ENCODE peak calls at places on chromosomes 13 and 19, in nine cellular contexts. One of them, this sample, is unnamed.

GRCh38 chr13:77274126-77274525 is 52.8 kb downstream of the MYCBP2 start:
- DNase-seq in mucosa of descending colon: no peak
- DNase-seq in body of pancreas: no peak
- DNase-seq in left ventricle myocardium inferior: no peak
- DNase-seq in neural progenitor cell: no peak
- DNase-seq in CD8-positive, alpha-beta T cell: no peak
- DNase-seq in AG04450: no peak
- DNase-seq in brain microvascular endothelial cell: no peak
- DNase-seq in Panc1: no peak
- DNase-seq in this sample: no peak

GRCh38 chr13:92989301-92989700 is 237.3 kb upstream of the GPC6 start:
- DNase-seq in mucosa of descending colon: no peak
- DNase-seq in body of pancreas: no peak
- DNase-seq in left ventricle myocardium inferior: no peak
- DNase-seq in neural progenitor cell: no peak
- DNase-seq in CD8-positive, alpha-beta T cell: no peak
- DNase-seq in AG04450: no peak
- DNase-seq in brain microvascular endothelial cell: no peak
- DNase-seq in Panc1: no peak
- DNase-seq in this sample: no peak

GRCh38 chr13:43804461-43805070 is 17.8 kb upstream of the ENOX1 start:
- DNase-seq in mucosa of descending colon: peak
- DNase-seq in body of pancreas: peak
- DNase-seq in left ventricle myocardium inferior: no peak
- DNase-seq in neural progenitor cell: peak
- DNase-seq in CD8-positive, alpha-beta T cell: no peak
- DNase-seq in AG04450: peak
- DNase-seq in brain microvascular endothelial cell: peak
- DNase-seq in Panc1: peak
- DNase-seq in this sample: peak

GRCh38 chr13:110885966-110886365 is 28.9 kb downstream of the ANKRD10 start:
- DNase-seq in mucosa of descending colon: no peak
- DNase-seq in body of pancreas: no peak
- DNase-seq in left ventricle myocardium inferior: no peak
- DNase-seq in neural progenitor cell: peak
- DNase-seq in CD8-positive, alpha-beta T cell: no peak
- DNase-seq in AG04450: no peak
- DNase-seq in brain microvascular endothelial cell: no peak
- DNase-seq in Panc1: no peak
- DNase-seq in this sample: no peak

GRCh38 chr13:32298695-32299094 is 16.5 kb downstream of the ZAR1L start:
- DNase-seq in mucosa of descending colon: no peak
- DNase-seq in body of pancreas: no peak
- DNase-seq in left ventricle myocardium inferior: no peak
- DNase-seq in neural progenitor cell: no peak
- DNase-seq in CD8-positive, alpha-beta T cell: no peak
- DNase-seq in AG04450: no peak
- DNase-seq in brain microvascular endothelial cell: no peak
- DNase-seq in Panc1: no peak
- DNase-seq in this sample: no peak

GRCh38 chr19:4103073-4103418 is 20.9 kb downstream of the MAP2K2 start:
- DNase-seq in mucosa of descending colon: no peak
- DNase-seq in body of pancreas: no peak
- DNase-seq in left ventricle myocardium inferior: no peak
- DNase-seq in neural progenitor cell: no peak
- DNase-seq in CD8-positive, alpha-beta T cell: no peak
- DNase-seq in AG04450: no peak
- DNase-seq in brain microvascular endothelial cell: no peak
- DNase-seq in Panc1: no peak
- DNase-seq in this sample: no peak

GRCh38 chr19:13637664-13638063 is 126.7 kb upstream of the MRI1 start:
- DNase-seq in mucosa of descending colon: no peak
- DNase-seq in body of pancreas: no peak
- DNase-seq in left ventricle myocardium inferior: no peak
- DNase-seq in neural progenitor cell: no peak
- DNase-seq in CD8-positive, alpha-beta T cell: no peak
- DNase-seq in AG04450: no peak
- DNase-seq in brain microvascular endothelial cell: peak
- DNase-seq in Panc1: no peak
- DNase-seq in this sample: no peak

GRCh38 chr13:24890256-24890655 is 126.3 kb downstream of the RNF17 start:
- DNase-seq in mucosa of descending colon: no peak
- DNase-seq in body of pancreas: no peak
- DNase-seq in left ventricle myocardium inferior: no peak
- DNase-seq in neural progenitor cell: no peak
- DNase-seq in CD8-positive, alpha-beta T cell: no peak
- DNase-seq in AG04450: no peak
- DNase-seq in brain microvascular endothelial cell: no peak
- DNase-seq in Panc1: no peak
- DNase-seq in this sample: no peak

GRCh38 chr19:35716735-35716984 is 1.1 kb upstream of the KMT2B start:
- DNase-seq in mucosa of descending colon: no peak
- DNase-seq in body of pancreas: no peak
- DNase-seq in left ventricle myocardium inferior: no peak
- DNase-seq in neural progenitor cell: peak
- DNase-seq in CD8-positive, alpha-beta T cell: no peak
- DNase-seq in AG04450: no peak
- DNase-seq in brain microvascular endothelial cell: no peak
- DNase-seq in Panc1: no peak
- DNase-seq in this sample: no peak

GRCh38 chr19:45918721-45919120 is 4.1 kb upstream of the NANOS2 start:
- DNase-seq in mucosa of descending colon: no peak
- DNase-seq in body of pancreas: no peak
- DNase-seq in left ventricle myocardium inferior: no peak
- DNase-seq in neural progenitor cell: no peak
- DNase-seq in CD8-positive, alpha-beta T cell: no peak
- DNase-seq in AG04450: no peak
- DNase-seq in brain microvascular endothelial cell: no peak
- DNase-seq in Panc1: no peak
- DNase-seq in this sample: no peak
- H3K4me3 ChIP-seq in mucosa of descending colon: no peak
- H3K4me3 ChIP-seq in body of pancreas: no peak
- H3K4me3 ChIP-seq in left ventricle myocardium inferior: no peak
- H3K4me3 ChIP-seq in neural progenitor cell: no peak
- H3K4me3 ChIP-seq in CD8-positive, alpha-beta T cell: no peak
- H3K4me3 ChIP-seq in AG04450: no peak
- H3K4me3 ChIP-seq in brain microvascular endothelial cell: no peak
- H3K4me3 ChIP-seq in Panc1: no peak
- H3K4me3 ChIP-seq in this sample: no peak

GRCh38 chr19:47650695-47651094 is 41.8 kb downstream of the BICRA start:
- DNase-seq in mucosa of descending colon: no peak
- DNase-seq in body of pancreas: no peak
- DNase-seq in left ventricle myocardium inferior: no peak
- DNase-seq in neural progenitor cell: no peak
- DNase-seq in CD8-positive, alpha-beta T cell: no peak
- DNase-seq in AG04450: no peak
- DNase-seq in brain microvascular endothelial cell: no peak
- DNase-seq in Panc1: no peak
- DNase-seq in this sample: no peak

GRCh38 chr19:47651691-47652090 is 42.8 kb downstream of the BICRA start:
- DNase-seq in mucosa of descending colon: no peak
- DNase-seq in body of pancreas: no peak
- DNase-seq in left ventricle myocardium inferior: no peak
- DNase-seq in neural progenitor cell: no peak
- DNase-seq in CD8-positive, alpha-beta T cell: no peak
- DNase-seq in AG04450: no peak
- DNase-seq in brain microvascular endothelial cell: no peak
- DNase-seq in Panc1: no peak
- DNase-seq in this sample: no peak

GRCh38 chr19:47646924-47647323 is 38.0 kb downstream of the BICRA start:
- DNase-seq in mucosa of descending colon: no peak
- DNase-seq in body of pancreas: no peak
- DNase-seq in left ventricle myocardium inferior: no peak
- DNase-seq in neural progenitor cell: no peak
- DNase-seq in CD8-positive, alpha-beta T cell: no peak
- DNase-seq in AG04450: no peak
- DNase-seq in brain microvascular endothelial cell: no peak
- DNase-seq in Panc1: no peak
- DNase-seq in this sample: no peak

GRCh38 chr19:47651132-47651531 is 42.2 kb downstream of the BICRA start:
- DNase-seq in mucosa of descending colon: no peak
- DNase-seq in body of pancreas: no peak
- DNase-seq in left ventricle myocardium inferior: no peak
- DNase-seq in neural progenitor cell: no peak
- DNase-seq in CD8-positive, alpha-beta T cell: no peak
- DNase-seq in AG04450: no peak
- DNase-seq in brain microvascular endothelial cell: no peak
- DNase-seq in Panc1: no peak
- DNase-seq in this sample: no peak

DNA sequence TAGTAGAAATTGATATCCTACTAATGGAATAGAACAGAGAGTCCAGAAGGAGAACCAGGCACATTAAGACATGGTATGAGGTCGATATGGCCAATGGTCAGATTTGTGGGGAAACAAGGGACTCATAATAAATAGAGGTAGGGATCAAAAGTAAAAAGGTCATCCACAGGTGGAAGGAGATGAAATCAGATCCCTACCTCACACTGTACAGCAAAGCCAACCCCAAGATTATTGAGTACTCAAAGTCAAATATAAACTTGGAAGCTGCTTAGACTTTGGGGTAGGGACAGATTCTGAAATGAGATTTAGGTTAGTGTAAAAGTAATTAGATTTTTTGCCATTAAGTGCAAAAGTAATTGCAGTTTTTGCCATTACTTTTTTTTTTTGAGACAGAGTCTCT is 40.7 kb downstream of the BICRA start:
- DNase-seq in mucosa of descending colon: no peak
- DNase-seq in body of pancreas: no peak
- DNase-seq in left ventricle myocardium inferior: no peak
- DNase-seq in neural progenitor cell: no peak
- DNase-seq in CD8-positive, alpha-beta T cell: no peak
- DNase-seq in AG04450: no peak
- DNase-seq in brain microvascular endothelial cell: no peak
- DNase-seq in Panc1: no peak
- DNase-seq in this sample: no peak
- TF ChIP-seq CTCF in mucosa of descending colon: no peak
- TF ChIP-seq CTCF in body of pancreas: no peak
- TF ChIP-seq CTCF in left ventricle myocardium inferior: no peak
- TF ChIP-seq CTCF in neural progenitor cell: no peak
- TF ChIP-seq CTCF in CD8-positive, alpha-beta T cell: no peak
- TF ChIP-seq CTCF in AG04450: no peak
- TF ChIP-seq CTCF in brain microvascular endothelial cell: no peak
- TF ChIP-seq CTCF in Panc1: no peak
- TF ChIP-seq CTCF in this sample: no peak

DNA sequence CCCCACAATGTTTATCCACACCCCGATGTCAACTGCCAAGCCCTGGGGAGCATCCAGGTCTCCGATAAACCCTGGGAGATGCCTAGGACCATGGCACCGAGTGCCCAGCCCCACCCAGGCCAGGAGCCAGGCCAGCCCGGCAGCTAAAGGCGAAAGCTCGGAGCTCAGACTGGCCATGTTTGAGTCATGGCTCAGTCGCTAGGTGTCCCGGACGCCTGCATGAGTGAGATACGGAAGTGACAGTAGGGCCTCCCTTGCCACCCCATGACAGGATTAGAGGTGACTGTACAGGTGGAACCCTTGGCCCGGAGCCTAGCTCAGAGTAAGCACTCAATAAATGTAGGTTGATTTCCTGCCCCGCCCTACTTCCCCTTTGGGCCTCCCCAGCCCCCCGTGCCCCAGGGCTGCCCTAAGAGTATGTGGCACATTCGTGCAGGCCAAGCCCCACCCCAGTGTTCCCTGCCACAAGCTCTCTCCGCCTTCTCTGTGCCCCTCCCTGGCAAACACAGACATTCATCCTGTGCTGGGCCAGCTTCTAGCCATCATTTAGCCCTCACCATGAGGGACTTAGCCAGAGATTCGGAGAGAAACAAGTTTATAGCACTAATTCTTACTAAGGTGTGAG is 5.8 kb upstream of the TPM4 start:
- DNase-seq in mucosa of descending colon: peak
- DNase-seq in body of pancreas: peak
- DNase-seq in left ventricle myocardium inferior: peak
- DNase-seq in neural progenitor cell: no peak
- DNase-seq in CD8-positive, alpha-beta T cell: peak
- DNase-seq in AG04450: no peak
- DNase-seq in brain microvascular endothelial cell: no peak
- DNase-seq in Panc1: no peak
- DNase-seq in this sample: peak
- H3K4me3 ChIP-seq in mucosa of descending colon: no peak
- H3K4me3 ChIP-seq in body of pancreas: no peak
- H3K4me3 ChIP-seq in left ventricle myocardium inferior: peak
- H3K4me3 ChIP-seq in neural progenitor cell: no peak
- H3K4me3 ChIP-seq in CD8-positive, alpha-beta T cell: peak
- H3K4me3 ChIP-seq in AG04450: peak
- H3K4me3 ChIP-seq in brain microvascular endothelial cell: no peak
- H3K4me3 ChIP-seq in Panc1: no peak
- H3K4me3 ChIP-seq in this sample: peak

GRCh38 chr19:53190253-53190652 is 2.9 kb downstream of the ZNF665 start:
- DNase-seq in mucosa of descending colon: no peak
- DNase-seq in body of pancreas: no peak
- DNase-seq in left ventricle myocardium inferior: no peak
- DNase-seq in neural progenitor cell: no peak
- DNase-seq in CD8-positive, alpha-beta T cell: no peak
- DNase-seq in AG04450: no peak
- DNase-seq in brain microvascular endothelial cell: no peak
- DNase-seq in Panc1: no peak
- DNase-seq in this sample: no peak

GRCh38 chr19:53196777-53197396 is 3.7 kb upstream of the ZNF665 start:
- DNase-seq in mucosa of descending colon: peak
- DNase-seq in body of pancreas: peak
- DNase-seq in left ventricle myocardium inferior: peak
- DNase-seq in neural progenitor cell: peak
- DNase-seq in CD8-positive, alpha-beta T cell: peak
- DNase-seq in AG04450: peak
- DNase-seq in brain microvascular endothelial cell: peak
- DNase-seq in Panc1: peak
- DNase-seq in this sample: peak

GRCh38 chr19:53192771-53193533 is at the start of gene ZNF665:
- DNase-seq in mucosa of descending colon: peak
- DNase-seq in body of pancreas: peak
- DNase-seq in left ventricle myocardium inferior: peak
- DNase-seq in neural progenitor cell: peak
- DNase-seq in CD8-positive, alpha-beta T cell: peak
- DNase-seq in AG04450: peak
- DNase-seq in brain microvascular endothelial cell: peak
- DNase-seq in Panc1: no peak
- DNase-seq in this sample: peak

GRCh38 chr19:53193534-53194222 is 520 bp upstream of the ZNF665 start:
- DNase-seq in mucosa of descending colon: no peak
- DNase-seq in body of pancreas: no peak
- DNase-seq in left ventricle myocardium inferior: no peak
- DNase-seq in neural progenitor cell: no peak
- DNase-seq in CD8-positive, alpha-beta T cell: no peak
- DNase-seq in AG04450: no peak
- DNase-seq in brain microvascular endothelial cell: no peak
- DNase-seq in Panc1: no peak
- DNase-seq in this sample: no peak

DNA sequence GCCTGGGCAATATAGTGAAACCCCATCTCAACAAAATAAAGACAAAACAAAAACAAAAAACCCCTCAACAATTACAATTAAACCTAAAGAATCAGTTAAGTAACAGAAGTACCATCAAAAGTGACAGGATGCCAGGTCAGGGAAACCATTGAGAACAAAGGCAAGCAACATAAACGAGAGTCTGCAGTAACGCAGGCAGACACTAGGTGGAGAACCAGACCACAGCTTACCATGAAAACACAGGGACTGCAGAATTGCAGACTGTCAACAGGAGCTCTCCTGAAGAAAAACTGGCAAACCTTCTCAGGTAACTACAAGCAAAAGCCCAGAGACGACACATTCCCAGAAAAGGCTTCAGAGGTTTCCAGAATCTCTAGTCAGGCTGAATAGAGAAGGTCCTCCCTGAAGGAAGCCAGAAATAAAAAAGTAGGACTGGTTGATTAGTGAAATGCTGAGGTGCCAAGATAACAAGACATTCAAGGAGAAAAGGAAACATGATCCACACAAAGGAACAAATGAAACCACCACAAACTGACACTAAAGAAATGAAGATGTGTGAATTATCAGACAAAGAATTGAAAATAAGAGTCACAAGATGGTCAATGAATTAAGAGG is 2.2 kb upstream of the ZNF665 start:
- DNase-seq in mucosa of descending colon: peak
- DNase-seq in body of pancreas: peak
- DNase-seq in left ventricle myocardium inferior: peak
- DNase-seq in neural progenitor cell: peak
- DNase-seq in CD8-positive, alpha-beta T cell: peak
- DNase-seq in AG04450: peak
- DNase-seq in brain microvascular endothelial cell: peak
- DNase-seq in Panc1: peak
- DNase-seq in this sample: peak
- TF ChIP-seq CTCF in mucosa of descending colon: peak
- TF ChIP-seq CTCF in body of pancreas: peak
- TF ChIP-seq CTCF in left ventricle myocardium inferior: peak
- TF ChIP-seq CTCF in neural progenitor cell: peak
- TF ChIP-seq CTCF in CD8-positive, alpha-beta T cell: peak
- TF ChIP-seq CTCF in AG04450: peak
- TF ChIP-seq CTCF in brain microvascular endothelial cell: peak
- TF ChIP-seq CTCF in Panc1: peak
- TF ChIP-seq CTCF in this sample: peak